ENCODE peak calls at places on chromosomes 4 and X, in ten cellular contexts. J is fibroblast of the aortic adventitia, F is astrocyte of the cerebellum, I is AG10803, Y is HCT116, B is GM12878, G is hepatocyte, K is left lung, U is psoas muscle, T is ovary. Z is an unnamed sample.
A peak's percentile ranks its signal among the peaks of the same experiment; 100 is the strongest.

GRCh38 chr4:112145820-112146813 is 863 bp downstream of the FAM241A start:
- DNase-seq in G (peak; percentile 67), Y (no peak), T (peak; percentile 44), B (peak; percentile 17), U (peak; percentile 47), I (peak; percentile 36), K (peak; percentile 87), F (no peak), J (peak; percentile 49), Z (peak; percentile 28)

GRCh38 chrX:72045552-72046277 is 86.0 kb downstream of the RTL5 start:
- DNase-seq in F (no peak), T (no peak), I (no peak), G (no peak), Y (no peak), B (no peak), U (no peak), J (no peak), K (no peak), Z (no peak)

GRCh38 chr4:128868758-128869157 is 59.3 kb downstream of the JADE1 start:
- DNase-seq in G (no peak), U (no peak), T (no peak), F (no peak), Y (no peak), J (no peak), I (peak; percentile 40), K (no peak), B (no peak), Z (peak; percentile 62)

GRCh38 chr4:121246698-121247097 is 82.6 kb upstream of the TNIP3 start:
- DNase-seq in J (no peak), Y (no peak), G (no peak), F (no peak), I (no peak), B (no peak), K (no peak), T (no peak), U (no peak), Z (no peak)

GRCh38 chr4:159374749-159375535 is 272.1 kb downstream of the RAPGEF2 start:
- DNase-seq in U (no peak), Y (no peak), J (peak; percentile 90), T (no peak), F (peak; percentile 19), B (no peak), K (no peak), I (peak; percentile 91), G (no peak), Z (no peak)

GRCh38 chrX:106404512-106404911 is 207.3 kb upstream of the RADX start:
- DNase-seq in T (no peak), U (no peak), K (no peak), G (peak; percentile 26), I (no peak), Y (peak; percentile 13), F (no peak), J (no peak), B (no peak), Z (no peak)

GRCh38 chr4:2186133-2186864 is 55.6 kb downstream of the HAUS3 start:
- DNase-seq in Y (peak; percentile 52), K (no peak), J (peak; percentile 29), B (no peak), G (peak; percentile 66), I (no peak), T (no peak), F (peak; percentile 6), U (no peak), Z (peak; percentile 55)

GRCh38 chrX:154349979-154350378 is 24.5 kb downstream of the FLNA start:
- DNase-seq in T (no peak), U (no peak), G (no peak), Y (no peak), K (no peak), J (no peak), F (no peak), I (no peak), B (no peak), Z (no peak)

GRCh38 chrX:153627675-153628111 is 19.3 kb upstream of the DUSP9 start:
- DNase-seq in B (no peak), Y (no peak), K (peak; percentile 60), T (no peak), G (no peak), I (no peak), F (no peak), J (no peak), U (no peak), Z (no peak)

GRCh38 chrX:66677430-66677829 is 38.6 kb upstream of the EDA2R start:
- DNase-seq in J (peak; percentile 59), I (no peak), T (no peak), B (no peak), G (no peak), Y (no peak), U (no peak), K (no peak), F (no peak), Z (peak; percentile 45)
- H3K4me3 ChIP-seq in J (no peak overlapping the region), I (no peak overlapping the region), T (no peak overlapping the region), B (no peak overlapping the region), G (no peak overlapping the region), Y (no peak overlapping the region), U (no peak overlapping the region), K (no peak overlapping the region), F (no peak overlapping the region), Z (no peak overlapping the region)

DNA sequence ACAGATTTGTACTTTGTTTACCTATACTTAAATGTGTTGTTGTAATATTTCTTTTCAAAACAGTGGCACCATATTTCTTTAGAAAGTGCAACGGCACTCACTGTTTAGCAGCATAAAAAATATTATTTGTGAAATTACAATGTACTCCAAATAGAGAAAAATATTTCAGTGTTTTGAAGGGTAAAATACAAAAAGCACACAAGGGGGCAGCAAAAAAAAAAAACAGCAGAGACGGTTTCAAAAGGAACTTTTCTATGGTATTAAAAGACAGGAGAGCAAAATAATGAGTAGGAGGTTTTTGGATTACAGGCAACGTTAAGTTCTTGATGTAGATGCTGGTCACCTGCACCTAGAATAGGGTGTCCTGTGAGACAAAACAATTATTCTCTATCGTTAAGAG is 2.0 kb downstream of the NUDT11 start:
- DNase-seq in Y (no peak), G (no peak), T (no peak), K (no peak), B (no peak), F (no peak), J (peak; percentile 27), I (no peak), U (no peak), Z (no peak)
- TF ChIP-seq CTCF in Y (no peak), G (peak; percentile 21), T (no peak), K (no peak), B (no peak), F (peak; percentile 10), J (peak; percentile 33), I (peak; percentile 40), U (no peak), Z (peak; percentile 15)

GRCh38 chr4:46386570-46386969 is 3.4 kb downstream of the GABRA2 start:
- DNase-seq in K (no peak), Y (no peak), F (no peak), B (no peak), I (no peak), J (no peak), T (no peak), U (no peak), G (peak; percentile 59), Z (no peak)

GRCh38 chr4:46387956-46388355 is 2.0 kb downstream of the GABRA2 start:
- DNase-seq in J (no peak), Y (no peak), F (no peak), G (no peak), B (no peak), T (no peak), K (no peak), I (no peak), U (no peak), Z (no peak)

GRCh38 chr4:46390353-46391058 is 578 bp upstream of the GABRA2 start:
- DNase-seq in K (peak; percentile 52), J (no peak), F (no peak), U (no peak), G (peak; percentile 17), B (no peak), Y (no peak), T (no peak), I (no peak), Z (no peak)

GRCh38 chr4:46389301-46389761 is 597 bp downstream of the GABRA2 start:
- DNase-seq in G (peak; percentile 71), J (no peak), F (no peak), Y (no peak), U (no peak), K (peak; percentile 45), I (no peak), B (no peak), T (no peak), Z (no peak)

DNA sequence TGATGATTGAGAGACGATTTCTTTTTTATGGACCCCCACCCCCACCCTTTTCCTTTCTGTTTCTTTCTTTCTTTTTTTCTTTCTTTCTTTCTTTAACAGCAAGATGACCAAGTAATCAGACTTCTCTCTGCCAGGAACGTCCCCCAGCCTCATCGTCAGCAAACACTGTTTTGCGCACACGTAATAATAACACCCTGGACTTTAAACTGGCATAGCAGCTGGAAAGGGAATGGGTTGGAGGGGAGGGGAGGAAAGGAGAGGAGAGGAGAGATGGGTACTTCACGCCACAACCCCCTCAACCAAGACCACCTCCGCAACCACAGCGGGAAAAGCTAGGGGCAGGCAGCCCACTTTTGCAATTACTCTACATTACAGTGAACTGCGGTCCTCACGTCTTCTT is 1.1 kb downstream of the GABRA2 start:
- DNase-seq in B (no peak), G (peak; percentile 7), J (no peak), I (no peak), T (no peak), Y (no peak), F (no peak), K (no peak), U (no peak), Z (no peak)
- H3K4me3 ChIP-seq in B (no peak overlapping the region), G (peak overlapping the region; percentile 36), J (no peak overlapping the region), I (no peak overlapping the region), T (peak overlapping the region; percentile 20), Y (no peak overlapping the region), F (peak overlapping the region; percentile 46), K (no peak overlapping the region), U (peak overlapping the region; percentile 42), Z (no peak overlapping the region)

GRCh38 chr4:169727616-169728015 is 30.1 kb downstream of the HPF1 start:
- DNase-seq in T (no peak), F (no peak), G (no peak), B (no peak), Y (no peak), U (no peak), J (no peak), I (no peak), K (no peak), Z (no peak)

GRCh38 chr4:169724251-169724650 is 33.5 kb downstream of the HPF1 start:
- DNase-seq in U (no peak), Y (no peak), K (no peak), I (peak; percentile 82), F (peak; percentile 6), T (no peak), J (peak; percentile 79), G (no peak), B (no peak), Z (peak; percentile 71)

GRCh38 chr4:169720529-169720928 is 37.2 kb downstream of the HPF1 start:
- DNase-seq in T (no peak), G (no peak), B (no peak), I (no peak), U (no peak), J (no peak), Y (no peak), F (no peak), K (no peak), Z (no peak)

DNA sequence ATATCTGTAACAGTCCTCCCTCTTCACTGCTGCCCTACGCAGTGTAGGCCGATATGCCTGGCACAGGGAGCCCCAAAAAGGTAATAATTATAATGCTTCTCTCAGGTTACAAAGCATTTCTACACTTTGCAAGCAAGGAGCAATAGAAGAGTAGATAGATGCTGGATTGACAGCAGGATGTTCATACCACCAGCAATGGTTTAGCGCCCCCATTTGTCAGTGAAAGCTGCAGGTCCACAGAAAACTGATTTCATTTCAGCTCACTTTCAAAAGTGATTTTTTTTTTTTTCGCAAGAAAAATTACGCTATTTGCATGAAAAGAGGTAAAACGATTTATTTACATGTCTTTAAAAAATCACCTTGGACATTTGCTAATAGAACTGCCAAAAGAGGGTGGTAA is 34.5 kb downstream of the HPF1 start:
- DNase-seq in G (peak; percentile 23), F (no peak), T (no peak), I (peak; percentile 6), Y (no peak), U (no peak), B (no peak), J (no peak), K (no peak), Z (peak; percentile 30)
- TF ChIP-seq CTCF in G (peak; percentile 34), F (peak; percentile 28), T (no peak), I (no peak), Y (peak; percentile 19), U (no peak), B (no peak), J (no peak), K (no peak), Z (peak; percentile 14)

Z was measured in foreskin fibroblast.